ENCODE peak calls at places on chromosomes 3 and 15, in ten cellular contexts. One of them, this sample, is unnamed.

GRCh38 chr15:78394981-78395619 is 42.9 kb upstream of the IREB2 start:
- DNase-seq in brain microvascular endothelial cell: no peak
- DNase-seq in fibroblast of pulmonary artery: no peak
- DNase-seq in fibroblast of lung: no peak
- DNase-seq in astrocyte: no peak
- DNase-seq in tibial nerve: no peak
- DNase-seq in cardiac fibroblast: no peak
- DNase-seq in transverse colon: no peak
- DNase-seq in astrocyte of the spinal cord: peak; percentile 35
- DNase-seq in fibroblast of the aortic adventitia: no peak
- DNase-seq in this sample: no peak

GRCh38 chr3:66314455-66314854 is 93.7 kb downstream of the SLC25A26 start:
- DNase-seq in brain microvascular endothelial cell: no peak
- DNase-seq in fibroblast of pulmonary artery: peak; percentile 11
- DNase-seq in fibroblast of lung: no peak
- DNase-seq in astrocyte: no peak
- DNase-seq in tibial nerve: no peak
- DNase-seq in cardiac fibroblast: no peak
- DNase-seq in transverse colon: no peak
- DNase-seq in astrocyte of the spinal cord: no peak
- DNase-seq in fibroblast of the aortic adventitia: peak; percentile 14
- DNase-seq in this sample: no peak

GRCh38 chr15:34483644-34484043 is 46.0 kb upstream of the GOLGA8A start:
- DNase-seq in brain microvascular endothelial cell: no peak
- DNase-seq in fibroblast of pulmonary artery: no peak
- DNase-seq in fibroblast of lung: no peak
- DNase-seq in astrocyte: no peak
- DNase-seq in tibial nerve: no peak
- DNase-seq in cardiac fibroblast: no peak
- DNase-seq in transverse colon: no peak
- DNase-seq in astrocyte of the spinal cord: no peak
- DNase-seq in fibroblast of the aortic adventitia: no peak
- DNase-seq in this sample: no peak

GRCh38 chr3:189710620-189711388 is 79.6 kb downstream of the TP63 start:
- DNase-seq in brain microvascular endothelial cell: peak; percentile 97
- DNase-seq in fibroblast of pulmonary artery: peak; percentile 97
- DNase-seq in fibroblast of lung: peak; percentile 99
- DNase-seq in astrocyte: peak; percentile 99
- DNase-seq in tibial nerve: no peak
- DNase-seq in cardiac fibroblast: peak; percentile 99
- DNase-seq in transverse colon: peak; percentile 17
- DNase-seq in astrocyte of the spinal cord: peak; percentile 98
- DNase-seq in fibroblast of the aortic adventitia: peak; percentile 99
- DNase-seq in this sample: no peak

GRCh38 chr3:112718967-112719366 is 78.0 kb upstream of the CCDC80 start:
- DNase-seq in brain microvascular endothelial cell: no peak
- DNase-seq in fibroblast of pulmonary artery: no peak
- DNase-seq in fibroblast of lung: no peak
- DNase-seq in astrocyte: no peak
- DNase-seq in tibial nerve: no peak
- DNase-seq in cardiac fibroblast: no peak
- DNase-seq in transverse colon: no peak
- DNase-seq in astrocyte of the spinal cord: no peak
- DNase-seq in fibroblast of the aortic adventitia: no peak
- DNase-seq in this sample: no peak

GRCh38 chr3:111859061-111859973 is at the start of gene PHLDB2:
- DNase-seq in brain microvascular endothelial cell: peak; percentile 79
- DNase-seq in fibroblast of pulmonary artery: peak; percentile 86
- DNase-seq in fibroblast of lung: peak; percentile 85
- DNase-seq in astrocyte: peak; percentile 73
- DNase-seq in tibial nerve: peak; percentile 53
- DNase-seq in cardiac fibroblast: peak; percentile 85
- DNase-seq in transverse colon: peak; percentile 56
- DNase-seq in astrocyte of the spinal cord: peak; percentile 86
- DNase-seq in fibroblast of the aortic adventitia: peak; percentile 79
- DNase-seq in this sample: no peak

GRCh38 chr3:113963879-113964278 is 16.1 kb downstream of the ZDHHC23 start:
- DNase-seq in brain microvascular endothelial cell: no peak
- DNase-seq in fibroblast of pulmonary artery: no peak
- DNase-seq in fibroblast of lung: no peak
- DNase-seq in astrocyte: no peak
- DNase-seq in tibial nerve: no peak
- DNase-seq in cardiac fibroblast: no peak
- DNase-seq in transverse colon: no peak
- DNase-seq in astrocyte of the spinal cord: no peak
- DNase-seq in fibroblast of the aortic adventitia: no peak
- DNase-seq in this sample: no peak

GRCh38 chr3:124558898-124559649 is 171.2 kb upstream of the UMPS start:
- DNase-seq in brain microvascular endothelial cell: peak; percentile 93
- DNase-seq in fibroblast of pulmonary artery: peak; percentile 97
- DNase-seq in fibroblast of lung: peak; percentile 98
- DNase-seq in astrocyte: peak; percentile 97
- DNase-seq in tibial nerve: peak; percentile 24
- DNase-seq in cardiac fibroblast: peak; percentile 96
- DNase-seq in transverse colon: peak; percentile 79
- DNase-seq in astrocyte of the spinal cord: peak; percentile 94
- DNase-seq in fibroblast of the aortic adventitia: peak; percentile 93
- DNase-seq in this sample: peak; percentile 48

GRCh38 chr3:73467211-73467610 is 157.5 kb downstream of the PDZRN3 start:
- DNase-seq in brain microvascular endothelial cell: no peak
- DNase-seq in fibroblast of pulmonary artery: no peak
- DNase-seq in fibroblast of lung: no peak
- DNase-seq in astrocyte: no peak
- DNase-seq in tibial nerve: no peak
- DNase-seq in cardiac fibroblast: no peak
- DNase-seq in transverse colon: no peak
- DNase-seq in astrocyte of the spinal cord: no peak
- DNase-seq in fibroblast of the aortic adventitia: no peak
- DNase-seq in this sample: peak; percentile 22

GRCh38 chr3:73472429-73472828 is 152.3 kb downstream of the PDZRN3 start:
- DNase-seq in brain microvascular endothelial cell: no peak
- DNase-seq in fibroblast of pulmonary artery: no peak
- DNase-seq in fibroblast of lung: no peak
- DNase-seq in astrocyte: no peak
- DNase-seq in tibial nerve: no peak
- DNase-seq in cardiac fibroblast: no peak
- DNase-seq in transverse colon: no peak
- DNase-seq in astrocyte of the spinal cord: no peak
- DNase-seq in fibroblast of the aortic adventitia: no peak
- DNase-seq in this sample: no peak

GRCh38 chr3:73471986-73472385 is 152.8 kb downstream of the PDZRN3 start:
- DNase-seq in brain microvascular endothelial cell: no peak
- DNase-seq in fibroblast of pulmonary artery: no peak
- DNase-seq in fibroblast of lung: no peak
- DNase-seq in astrocyte: no peak
- DNase-seq in tibial nerve: no peak
- DNase-seq in cardiac fibroblast: no peak
- DNase-seq in transverse colon: no peak
- DNase-seq in astrocyte of the spinal cord: no peak
- DNase-seq in fibroblast of the aortic adventitia: no peak
- DNase-seq in this sample: no peak

GRCh38 chr3:73470851-73471250 is 153.9 kb downstream of the PDZRN3 start:
- DNase-seq in brain microvascular endothelial cell: no peak
- DNase-seq in fibroblast of pulmonary artery: no peak
- DNase-seq in fibroblast of lung: no peak
- DNase-seq in astrocyte: no peak
- DNase-seq in tibial nerve: no peak
- DNase-seq in cardiac fibroblast: no peak
- DNase-seq in transverse colon: no peak
- DNase-seq in astrocyte of the spinal cord: no peak
- DNase-seq in fibroblast of the aortic adventitia: no peak
- DNase-seq in this sample: no peak

DNA sequence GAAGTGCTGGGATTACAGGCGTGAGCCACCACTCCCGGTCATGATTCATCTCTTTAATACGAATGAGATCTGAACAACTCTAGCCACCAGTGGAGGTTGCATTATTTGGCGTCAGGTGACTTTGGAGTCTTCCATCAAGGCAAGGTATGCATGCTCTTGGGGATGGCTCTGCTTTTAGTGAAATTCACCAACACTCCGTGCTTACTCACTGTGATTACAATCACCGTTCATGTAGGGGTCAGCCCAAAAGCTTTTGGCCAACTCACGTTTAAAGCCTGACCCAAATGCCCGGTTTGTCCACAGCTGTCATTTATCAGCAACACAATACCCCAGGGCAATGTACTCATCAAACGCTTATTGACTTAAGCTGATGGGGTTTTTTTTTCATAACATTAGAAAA is 155.4 kb downstream of the PDZRN3 start:
- DNase-seq in brain microvascular endothelial cell: no peak
- DNase-seq in fibroblast of pulmonary artery: no peak
- DNase-seq in fibroblast of lung: no peak
- DNase-seq in astrocyte: no peak
- DNase-seq in tibial nerve: no peak
- DNase-seq in cardiac fibroblast: peak; percentile 23
- DNase-seq in transverse colon: no peak
- DNase-seq in astrocyte of the spinal cord: no peak
- DNase-seq in fibroblast of the aortic adventitia: no peak
- DNase-seq in this sample: no peak
- TF ChIP-seq CTCF in brain microvascular endothelial cell: no peak
- TF ChIP-seq CTCF in fibroblast of pulmonary artery: no peak
- TF ChIP-seq CTCF in fibroblast of lung: no peak
- TF ChIP-seq CTCF in astrocyte: no peak
- TF ChIP-seq CTCF in tibial nerve: no peak
- TF ChIP-seq CTCF in cardiac fibroblast: no peak
- TF ChIP-seq CTCF in transverse colon: no peak
- TF ChIP-seq CTCF in astrocyte of the spinal cord: no peak
- TF ChIP-seq CTCF in fibroblast of the aortic adventitia: no peak
- TF ChIP-seq CTCF in this sample: no peak

GRCh38 chr15:90948506-90948905 is 6.2 kb upstream of the RCCD1 start:
- DNase-seq in brain microvascular endothelial cell: no peak
- DNase-seq in fibroblast of pulmonary artery: no peak
- DNase-seq in fibroblast of lung: no peak
- DNase-seq in astrocyte: no peak
- DNase-seq in tibial nerve: no peak
- DNase-seq in cardiac fibroblast: no peak
- DNase-seq in transverse colon: no peak
- DNase-seq in astrocyte of the spinal cord: no peak
- DNase-seq in fibroblast of the aortic adventitia: no peak
- DNase-seq in this sample: no peak
- H3K4me3 ChIP-seq in brain microvascular endothelial cell: no peak overlapping the region
- H3K4me3 ChIP-seq in fibroblast of pulmonary artery: no peak overlapping the region
- H3K4me3 ChIP-seq in fibroblast of lung: no peak overlapping the region
- H3K4me3 ChIP-seq in astrocyte: no peak overlapping the region
- H3K4me3 ChIP-seq in tibial nerve: no peak overlapping the region
- H3K4me3 ChIP-seq in cardiac fibroblast: no peak overlapping the region
- H3K4me3 ChIP-seq in transverse colon: no peak overlapping the region
- H3K4me3 ChIP-seq in astrocyte of the spinal cord: no peak overlapping the region
- H3K4me3 ChIP-seq in fibroblast of the aortic adventitia: no peak overlapping the region
- H3K4me3 ChIP-seq in this sample: no peak overlapping the region

GRCh38 chr15:44712108-44713005 is 1.0 kb downstream of the B2M start:
- DNase-seq in brain microvascular endothelial cell: peak; percentile 85
- DNase-seq in fibroblast of pulmonary artery: peak; percentile 89
- DNase-seq in fibroblast of lung: peak; percentile 79
- DNase-seq in astrocyte: peak; percentile 74
- DNase-seq in tibial nerve: peak; percentile 35
- DNase-seq in cardiac fibroblast: peak; percentile 92
- DNase-seq in transverse colon: peak; percentile 80
- DNase-seq in astrocyte of the spinal cord: peak; percentile 86
- DNase-seq in fibroblast of the aortic adventitia: peak; percentile 91
- DNase-seq in this sample: no peak

GRCh38 chr15:44711356-44712107 is at the start of gene B2M:
- DNase-seq in brain microvascular endothelial cell: peak; percentile 95
- DNase-seq in fibroblast of pulmonary artery: peak; percentile 98
- DNase-seq in fibroblast of lung: peak; percentile 90
- DNase-seq in astrocyte: peak; percentile 86
- DNase-seq in tibial nerve: peak; percentile 99
- DNase-seq in cardiac fibroblast: peak; percentile 98
- DNase-seq in transverse colon: peak; percentile 97
- DNase-seq in astrocyte of the spinal cord: peak; percentile 97
- DNase-seq in fibroblast of the aortic adventitia: peak; percentile 97
- DNase-seq in this sample: peak; percentile 94

GRCh38 chr15:44713006-44713966 is 2.0 kb downstream of the B2M start:
- DNase-seq in brain microvascular endothelial cell: no peak
- DNase-seq in fibroblast of pulmonary artery: peak; percentile 56
- DNase-seq in fibroblast of lung: peak; percentile 20
- DNase-seq in astrocyte: peak; percentile 11
- DNase-seq in tibial nerve: no peak
- DNase-seq in cardiac fibroblast: peak; percentile 56
- DNase-seq in transverse colon: no peak
- DNase-seq in astrocyte of the spinal cord: peak; percentile 46
- DNase-seq in fibroblast of the aortic adventitia: peak; percentile 61
- DNase-seq in this sample: no peak

GRCh38 chr15:44711089-44711355 is at the start of gene PATL2:
- DNase-seq in brain microvascular endothelial cell: no peak
- DNase-seq in fibroblast of pulmonary artery: no peak
- DNase-seq in fibroblast of lung: no peak
- DNase-seq in astrocyte: no peak
- DNase-seq in tibial nerve: no peak
- DNase-seq in cardiac fibroblast: no peak
- DNase-seq in transverse colon: no peak
- DNase-seq in astrocyte of the spinal cord: no peak
- DNase-seq in fibroblast of the aortic adventitia: no peak
- DNase-seq in this sample: no peak

DNA sequence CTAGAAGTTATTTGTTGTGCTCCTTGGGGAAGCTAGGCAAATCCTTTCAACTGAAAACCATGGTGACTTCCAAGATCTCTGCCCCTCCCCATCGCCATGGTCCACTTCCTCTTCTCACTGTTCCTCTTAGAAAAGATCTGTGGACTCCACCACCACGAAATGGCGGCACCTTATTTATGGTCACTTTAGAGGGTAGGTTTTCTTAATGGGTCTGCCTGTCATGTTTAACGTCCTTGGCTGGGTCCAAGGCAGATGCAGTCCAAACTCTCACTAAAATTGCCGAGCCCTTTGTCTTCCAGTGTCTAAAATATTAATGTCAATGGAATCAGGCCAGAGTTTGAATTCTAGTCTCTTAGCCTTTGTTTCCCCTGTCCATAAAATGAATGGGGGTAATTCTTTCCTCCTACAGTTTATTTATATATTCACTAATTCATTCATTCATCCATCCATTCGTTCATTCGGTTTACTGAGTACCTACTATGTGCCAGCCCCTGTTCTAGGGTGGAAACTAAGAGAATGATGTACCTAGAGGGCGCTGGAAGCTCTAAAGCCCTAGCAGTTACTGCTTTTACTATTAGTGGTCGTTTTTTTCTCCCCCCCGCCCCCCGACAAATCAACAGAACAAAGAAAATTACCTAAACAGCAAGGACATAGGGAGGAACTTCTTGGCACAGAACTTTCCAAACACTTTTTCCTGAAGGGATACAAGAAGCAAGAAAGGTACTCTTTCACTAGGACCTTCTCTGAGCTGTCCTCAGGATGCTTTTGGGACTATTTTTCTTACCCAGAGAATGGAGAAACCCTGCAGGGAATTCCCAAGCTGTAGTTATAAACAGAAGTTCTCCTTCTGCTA is 661 bp downstream of the PATL2 start:
- DNase-seq in brain microvascular endothelial cell: peak; percentile 45
- DNase-seq in fibroblast of pulmonary artery: peak; percentile 41
- DNase-seq in fibroblast of lung: peak; percentile 31
- DNase-seq in astrocyte: peak; percentile 22
- DNase-seq in tibial nerve: no peak
- DNase-seq in cardiac fibroblast: peak; percentile 45
- DNase-seq in transverse colon: peak; percentile 63
- DNase-seq in astrocyte of the spinal cord: peak; percentile 43
- DNase-seq in fibroblast of the aortic adventitia: peak; percentile 52
- DNase-seq in this sample: no peak
- TF ChIP-seq CTCF in brain microvascular endothelial cell: peak; percentile 60
- TF ChIP-seq CTCF in fibroblast of pulmonary artery: peak; percentile 43
- TF ChIP-seq CTCF in fibroblast of lung: peak; percentile 38
- TF ChIP-seq CTCF in astrocyte: peak; percentile 26
- TF ChIP-seq CTCF in tibial nerve: peak; percentile 31
- TF ChIP-seq CTCF in cardiac fibroblast: peak; percentile 47
- TF ChIP-seq CTCF in transverse colon: peak; percentile 25
- TF ChIP-seq CTCF in astrocyte of the spinal cord: peak; percentile 52
- TF ChIP-seq CTCF in fibroblast of the aortic adventitia: peak; percentile 49
- TF ChIP-seq CTCF in this sample: peak; percentile 50

GRCh38 chr3:170610321-170610884 is 24.5 kb upstream of the SLC7A14 start:
- DNase-seq in brain microvascular endothelial cell: no peak
- DNase-seq in fibroblast of pulmonary artery: no peak
- DNase-seq in fibroblast of lung: no peak
- DNase-seq in astrocyte: no peak
- DNase-seq in tibial nerve: no peak
- DNase-seq in cardiac fibroblast: no peak
- DNase-seq in transverse colon: no peak
- DNase-seq in astrocyte of the spinal cord: no peak
- DNase-seq in fibroblast of the aortic adventitia: no peak
- DNase-seq in this sample: no peak
- H3K4me3 ChIP-seq in brain microvascular endothelial cell: no peak overlapping the region
- H3K4me3 ChIP-seq in fibroblast of pulmonary artery: no peak overlapping the region
- H3K4me3 ChIP-seq in fibroblast of lung: no peak overlapping the region
- H3K4me3 ChIP-seq in astrocyte: no peak overlapping the region
- H3K4me3 ChIP-seq in tibial nerve: no peak overlapping the region
- H3K4me3 ChIP-seq in cardiac fibroblast: no peak overlapping the region
- H3K4me3 ChIP-seq in transverse colon: no peak overlapping the region
- H3K4me3 ChIP-seq in astrocyte of the spinal cord: no peak overlapping the region
- H3K4me3 ChIP-seq in fibroblast of the aortic adventitia: no peak overlapping the region
- H3K4me3 ChIP-seq in this sample: no peak overlapping the region